ENCODE peak calls at places on chromosomes 11 and 22, in five cellular contexts. One of them, this sample, is unnamed.

GRCh38 chr11:76314741-76315090 is 66.2 kb downstream of the THAP12 start:
- DNase-seq in IMR-90: peak
- DNase-seq in K562: no peak
- DNase-seq in HepG2: no peak
- DNase-seq in H1: no peak
- DNase-seq in this sample: no peak

GRCh38 chr11:121582296-121582695 is 129.5 kb upstream of the SORL1-AS1 start:
- DNase-seq in IMR-90: no peak
- DNase-seq in K562: no peak
- DNase-seq in HepG2: peak
- DNase-seq in H1: no peak
- DNase-seq in this sample: no peak

GRCh38 chr11:46278387-46279173 is 1.1 kb downstream of the CREB3L1 start:
- DNase-seq in IMR-90: peak
- DNase-seq in K562: peak
- DNase-seq in HepG2: no peak
- DNase-seq in H1: no peak
- DNase-seq in this sample: no peak

GRCh38 chr22:22810018-22810427 is 77.6 kb upstream of the IGLL5 start:
- DNase-seq in IMR-90: peak
- DNase-seq in K562: peak
- DNase-seq in HepG2: peak
- DNase-seq in H1: no peak
- DNase-seq in this sample: peak

GRCh38 chr11:68550485-68550817 is 89.9 kb downstream of the PPP6R3 start:
- DNase-seq in IMR-90: peak
- DNase-seq in K562: no peak
- DNase-seq in HepG2: no peak
- DNase-seq in H1: no peak
- DNase-seq in this sample: no peak

GRCh38 chr11:57476223-57476882 is 16.0 kb downstream of the RTN4RL2 start:
- DNase-seq in IMR-90: no peak
- DNase-seq in K562: no peak
- DNase-seq in HepG2: no peak
- DNase-seq in H1: no peak
- DNase-seq in this sample: no peak

GRCh38 chr22:30754971-30755759 is 60.5 kb downstream of the OSBP2 start:
- DNase-seq in IMR-90: peak
- DNase-seq in K562: peak
- DNase-seq in HepG2: peak
- DNase-seq in H1: peak
- DNase-seq in this sample: peak

GRCh38 chr11:64078294-64078693 is 42.6 kb downstream of the FLRT1 start:
- DNase-seq in IMR-90: no peak
- DNase-seq in K562: no peak
- DNase-seq in HepG2: no peak
- DNase-seq in H1: no peak
- DNase-seq in this sample: no peak

GRCh38 chr11:32136654-32137053 is 45.8 kb downstream of the RCN1 start:
- DNase-seq in IMR-90: no peak
- DNase-seq in K562: no peak
- DNase-seq in HepG2: no peak
- DNase-seq in H1: no peak
- DNase-seq in this sample: no peak

GRCh38 chr22:45497268-45497667 is 5.4 kb upstream of the FBLN1 start:
- DNase-seq in IMR-90: peak
- DNase-seq in K562: no peak
- DNase-seq in HepG2: no peak
- DNase-seq in H1: no peak
- DNase-seq in this sample: no peak

GRCh38 chr22:40348025-40348658 is 1.8 kb downstream of the ADSL start:
- DNase-seq in IMR-90: peak
- DNase-seq in K562: peak
- DNase-seq in HepG2: peak
- DNase-seq in H1: no peak
- DNase-seq in this sample: peak

GRCh38 chr22:42892571-42893316 is 35.7 kb upstream of the ARFGAP3 start:
- DNase-seq in IMR-90: no peak
- DNase-seq in K562: no peak
- DNase-seq in HepG2: no peak
- DNase-seq in H1: no peak
- DNase-seq in this sample: no peak

GRCh38 chr11:117600261-117600783 is 196.7 kb downstream of the DSCAML1 start:
- DNase-seq in IMR-90: no peak
- DNase-seq in K562: no peak
- DNase-seq in HepG2: no peak
- DNase-seq in H1: no peak
- DNase-seq in this sample: no peak

GRCh38 chr11:93710239-93710638 is 31.1 kb downstream of the TAF1D start:
- DNase-seq in IMR-90: no peak
- DNase-seq in K562: no peak
- DNase-seq in HepG2: no peak
- DNase-seq in H1: no peak
- DNase-seq in this sample: no peak

DNA sequence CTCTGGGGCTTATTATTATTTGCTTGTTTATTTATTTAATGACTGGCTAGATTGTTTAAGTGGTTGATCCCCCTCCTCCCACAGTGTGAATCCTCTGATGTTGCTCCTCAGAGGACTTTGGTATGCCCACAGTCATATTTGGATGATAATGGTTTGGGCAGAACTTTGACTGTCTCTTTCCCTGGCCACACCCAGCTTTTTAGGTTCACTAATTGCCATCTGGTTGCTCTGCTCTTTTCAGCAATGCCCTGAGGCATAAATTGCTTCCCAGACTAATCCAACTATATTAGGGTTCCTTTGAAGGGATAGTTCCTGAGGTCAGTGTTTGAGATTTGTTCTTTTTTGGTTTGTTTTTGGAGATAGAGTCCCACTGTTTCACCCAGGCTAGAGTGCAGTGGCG is 99.3 kb upstream of the RRM1 start:
- DNase-seq in IMR-90: no peak
- DNase-seq in K562: no peak
- DNase-seq in HepG2: no peak
- DNase-seq in H1: no peak
- DNase-seq in this sample: no peak
- TF ChIP-seq CEBPB in IMR-90: no peak
- TF ChIP-seq CEBPB in K562: no peak
- TF ChIP-seq CEBPB in HepG2: no peak
- TF ChIP-seq CEBPB in H1: no peak
- TF ChIP-seq CEBPB in this sample: no peak

GRCh38 chr11:69854719-69855118 is 35.5 kb upstream of the FGF3 start:
- DNase-seq in IMR-90: peak
- DNase-seq in K562: no peak
- DNase-seq in HepG2: no peak
- DNase-seq in H1: no peak
- DNase-seq in this sample: peak
- TF ChIP-seq MAFK in IMR-90: no peak
- TF ChIP-seq MAFK in K562: no peak
- TF ChIP-seq MAFK in HepG2: no peak
- TF ChIP-seq MAFK in H1: no peak
- TF ChIP-seq MAFK in this sample: no peak

GRCh38 chr11:26335903-26336302 is 4.0 kb downstream of the ANO3 start:
- DNase-seq in IMR-90: no peak
- DNase-seq in K562: no peak
- DNase-seq in HepG2: no peak
- DNase-seq in H1: no peak
- DNase-seq in this sample: no peak
- TF ChIP-seq CEBPB in IMR-90: no peak
- TF ChIP-seq CEBPB in K562: no peak
- TF ChIP-seq CEBPB in HepG2: no peak
- TF ChIP-seq CEBPB in H1: no peak
- TF ChIP-seq CEBPB in this sample: no peak

DNA sequence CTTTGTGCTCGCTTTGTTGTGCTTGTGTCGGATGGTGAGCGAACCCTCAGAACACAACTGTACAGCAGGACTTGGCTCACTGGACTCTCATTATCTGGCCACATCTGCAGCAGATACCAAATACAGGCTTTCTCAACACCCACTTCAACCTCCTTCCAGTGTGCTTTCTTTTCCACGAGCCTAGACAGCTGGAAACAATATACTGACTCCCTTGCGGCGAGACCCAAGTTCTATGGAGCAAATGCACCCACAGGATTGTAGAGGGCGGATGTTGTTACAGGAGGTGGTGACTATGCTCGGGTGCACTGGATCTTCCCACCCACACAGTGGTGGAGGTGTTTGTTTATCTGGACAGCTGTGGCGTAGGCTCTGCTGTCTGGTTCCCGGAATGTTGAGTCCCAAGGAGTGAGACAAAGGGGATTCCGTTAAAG is 204.3 kb downstream of the TENM4 start:
- DNase-seq in IMR-90: peak
- DNase-seq in K562: no peak
- DNase-seq in HepG2: no peak
- DNase-seq in H1: no peak
- DNase-seq in this sample: no peak
- TF ChIP-seq MAFK in IMR-90: no peak
- TF ChIP-seq MAFK in K562: no peak
- TF ChIP-seq MAFK in HepG2: no peak
- TF ChIP-seq MAFK in H1: no peak
- TF ChIP-seq MAFK in this sample: no peak

DNA sequence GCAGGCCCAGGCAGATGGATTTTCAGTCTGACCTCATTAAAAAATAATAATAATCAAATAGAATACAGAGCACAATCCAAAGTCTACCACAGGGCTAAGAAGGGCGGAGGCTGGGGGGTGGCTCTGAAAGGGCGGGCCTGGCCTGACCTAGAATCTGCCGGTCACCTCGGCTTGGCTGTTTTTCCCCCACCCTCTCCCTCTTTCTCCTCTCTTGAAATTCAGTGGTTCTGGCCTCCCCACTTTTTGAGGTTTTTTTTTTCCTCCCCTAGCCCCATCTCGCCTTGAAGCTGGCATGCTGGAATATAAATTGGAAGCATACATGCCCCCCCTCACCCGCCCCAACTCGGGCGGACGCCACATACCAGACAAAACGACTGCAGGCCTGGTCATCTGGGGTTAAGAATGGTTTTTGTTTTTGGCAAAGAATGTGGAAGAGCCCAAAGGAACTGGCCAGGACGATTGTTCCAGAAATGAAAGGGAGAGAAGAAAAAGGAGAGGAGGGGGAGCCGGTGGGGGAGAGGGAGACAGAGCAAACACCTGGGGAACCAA is 25.1 kb downstream of the MN1 start:
- DNase-seq in IMR-90: no peak
- DNase-seq in K562: no peak
- DNase-seq in HepG2: no peak
- DNase-seq in H1: no peak
- DNase-seq in this sample: no peak
- TF ChIP-seq CEBPB in IMR-90: no peak
- TF ChIP-seq CEBPB in K562: no peak
- TF ChIP-seq CEBPB in HepG2: no peak
- TF ChIP-seq CEBPB in H1: no peak
- TF ChIP-seq CEBPB in this sample: no peak

GRCh38 chr11:26149585-26149984 is 182.3 kb upstream of the ANO3 start:
- DNase-seq in IMR-90: no peak
- DNase-seq in K562: no peak
- DNase-seq in HepG2: no peak
- DNase-seq in H1: no peak
- DNase-seq in this sample: no peak

GRCh38 chr11:26144309-26144690 is 187.6 kb upstream of the ANO3 start:
- DNase-seq in IMR-90: no peak
- DNase-seq in K562: no peak
- DNase-seq in HepG2: no peak
- DNase-seq in H1: no peak
- DNase-seq in this sample: no peak

GRCh38 chr11:26143553-26144308 is 188.2 kb upstream of the ANO3 start:
- DNase-seq in IMR-90: peak
- DNase-seq in K562: no peak
- DNase-seq in HepG2: no peak
- DNase-seq in H1: no peak
- DNase-seq in this sample: no peak
- TF ChIP-seq MAFK in IMR-90: no peak
- TF ChIP-seq MAFK in K562: no peak
- TF ChIP-seq MAFK in HepG2: no peak
- TF ChIP-seq MAFK in H1: no peak
- TF ChIP-seq MAFK in this sample: no peak

DNA sequence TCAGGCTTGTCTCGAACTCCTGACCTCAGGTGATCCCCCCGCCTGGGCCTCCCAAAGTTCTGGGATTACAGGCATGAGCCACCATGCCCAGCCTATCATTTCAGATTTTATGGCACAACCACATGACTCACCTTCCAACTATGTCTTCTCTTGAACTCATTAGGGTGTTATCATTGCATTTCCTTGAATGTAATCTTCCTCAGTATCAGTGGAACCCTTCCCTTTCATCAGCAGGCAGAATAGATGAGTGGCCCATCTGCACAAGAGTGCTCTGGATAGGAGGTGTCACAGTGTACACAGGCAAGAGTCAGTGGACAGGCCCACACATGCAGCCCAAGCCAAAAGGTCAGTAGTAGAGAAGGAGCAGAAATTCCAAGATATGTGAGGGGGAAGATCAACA is 29.1 kb upstream of the AQP11 start:
- DNase-seq in IMR-90: peak
- DNase-seq in K562: no peak
- DNase-seq in HepG2: peak
- DNase-seq in H1: no peak
- DNase-seq in this sample: peak
- TF ChIP-seq CEBPB in IMR-90: peak
- TF ChIP-seq CEBPB in K562: no peak
- TF ChIP-seq CEBPB in HepG2: no peak
- TF ChIP-seq CEBPB in H1: no peak
- TF ChIP-seq CEBPB in this sample: no peak

GRCh38 chr11:108857382-108857781 is 192.5 kb downstream of the DDX10 start:
- DNase-seq in IMR-90: no peak
- DNase-seq in K562: no peak
- DNase-seq in HepG2: no peak
- DNase-seq in H1: no peak
- DNase-seq in this sample: no peak
- TF ChIP-seq MAFK in IMR-90: no peak
- TF ChIP-seq MAFK in K562: no peak
- TF ChIP-seq MAFK in HepG2: no peak
- TF ChIP-seq MAFK in H1: no peak
- TF ChIP-seq MAFK in this sample: no peak

GRCh38 chr11:11780843-11781242 is 60.9 kb upstream of the USP47 start:
- DNase-seq in IMR-90: no peak
- DNase-seq in K562: no peak
- DNase-seq in HepG2: no peak
- DNase-seq in H1: no peak
- DNase-seq in this sample: no peak

GRCh38 chr11:11779975-11780374 is 61.8 kb upstream of the USP47 start:
- DNase-seq in IMR-90: no peak
- DNase-seq in K562: no peak
- DNase-seq in HepG2: no peak
- DNase-seq in H1: no peak
- DNase-seq in this sample: no peak

GRCh38 chr11:11786234-11786633 is 55.5 kb upstream of the USP47 start:
- DNase-seq in IMR-90: no peak
- DNase-seq in K562: no peak
- DNase-seq in HepG2: no peak
- DNase-seq in H1: no peak
- DNase-seq in this sample: no peak

GRCh38 chr11:11786771-11787170 is 55.0 kb upstream of the USP47 start:
- DNase-seq in IMR-90: peak
- DNase-seq in K562: peak
- DNase-seq in HepG2: no peak
- DNase-seq in H1: no peak
- DNase-seq in this sample: peak

GRCh38 chr11:11782532-11783110 is 59.2 kb upstream of the USP47 start:
- DNase-seq in IMR-90: no peak
- DNase-seq in K562: no peak
- DNase-seq in HepG2: no peak
- DNase-seq in H1: no peak
- DNase-seq in this sample: no peak
- TF ChIP-seq CEBPB in IMR-90: no peak
- TF ChIP-seq CEBPB in K562: no peak
- TF ChIP-seq CEBPB in HepG2: no peak
- TF ChIP-seq CEBPB in H1: no peak
- TF ChIP-seq CEBPB in this sample: no peak